ENCODE peak calls at places on chromosomes 12 and 14, in nine cellular contexts. O is ovary, I is esophagus squamous epithelium, Y is heart left ventricle, U is stomach, G is body of pancreas, S is Peyer's patch, K is right lobe of liver, F is HCT116. H is an unnamed sample. For H3K9me3, the result is how much of the 10 kb centered on the place peaks cover.

GRCh38 chr14:24817638-24818053 is 183.7 kb upstream of the GZMB start:
- DNase-seq in O (no peak), I (no peak), Y (peak), U (no peak), G (no peak), S (no peak), K (no peak), F (no peak), H (no peak)

GRCh38 chr12:15839682-15840081 is 42.5 kb upstream of the STRAP start:
- DNase-seq in O (no peak), I (no peak), Y (no peak), U (no peak), G (no peak), S (no peak), K (no peak), F (no peak), H (no peak)

GRCh38 chr12:9910716-9911421 is 21.3 kb downstream of the CLEC2A start:
- DNase-seq in O (no peak), I (no peak), Y (no peak), U (no peak), G (no peak), S (no peak), K (no peak), F (no peak), H (no peak)

GRCh38 chr12:120861074-120861795 is 42.9 kb downstream of the SPPL3 start:
- DNase-seq in O (no peak), I (no peak), Y (no peak), U (no peak), G (no peak), S (no peak), K (no peak), F (no peak), H (no peak)

GRCh38 chr14:100275214-100275613 is 31.0 kb downstream of the SLC25A29 start:
- DNase-seq in O (no peak), I (no peak), Y (no peak), U (no peak), G (no peak), S (no peak), K (no peak), F (no peak), H (no peak)

GRCh38 chr14:59292921-59293605 is 104.6 kb downstream of the DAAM1 start:
- DNase-seq in O (no peak), I (no peak), Y (no peak), U (no peak), G (no peak), S (no peak), K (no peak), F (no peak), H (no peak)

GRCh38 chr12:47767197-47767724 is 5.8 kb upstream of the SLC48A1 start:
- DNase-seq in O (no peak), I (no peak), Y (peak), U (peak), G (peak), S (peak), K (peak), F (peak), H (peak)

GRCh38 chr12:65121049-65121955 is at the start of gene WIF1:
- DNase-seq in O (no peak), I (no peak), Y (peak), U (peak), G (peak), S (peak), K (no peak), F (no peak), H (peak)

GRCh38 chr12:91577586-91578539 is 395.2 kb upstream of the DCN start:
- DNase-seq in O (no peak), I (no peak), Y (no peak), U (no peak), G (no peak), S (no peak), K (no peak), F (peak), H (no peak)

GRCh38 chr14:71658261-71658860 is 273.9 kb upstream of the RGS6 start:
- DNase-seq in O (no peak), I (no peak), Y (no peak), U (no peak), G (no peak), S (no peak), K (no peak), F (no peak), H (no peak)

GRCh38 chr12:27524839-27525238 is 833 bp downstream of the PPFIBP1 start:
- DNase-seq in O (no peak), I (no peak), Y (no peak), U (no peak), G (no peak), S (no peak), K (no peak), F (no peak), H (peak)

GRCh38 chr12:4154672-4155225 is 118.8 kb upstream of the CCND2 start:
- DNase-seq in O (no peak), I (no peak), Y (no peak), U (no peak), G (no peak), S (no peak), K (no peak), F (no peak), H (no peak)
- H3K9me3 ChIP-seq in O (under half), I (under half), Y (under half), U (under half), G (under half), S (under half), K (under half), F (under half), H (under half)

GRCh38 chr12:110689601-110690430 is 901 bp upstream of the HVCN1 start:
- DNase-seq in O (peak), I (no peak), Y (peak), U (peak), G (peak), S (peak), K (no peak), F (no peak), H (no peak)
- TF ChIP-seq POLR2A in O (no peak), I (no peak), Y (peak), U (no peak), G (no peak), S (no peak), K (no peak), F (no peak), H (peak)

DNA sequence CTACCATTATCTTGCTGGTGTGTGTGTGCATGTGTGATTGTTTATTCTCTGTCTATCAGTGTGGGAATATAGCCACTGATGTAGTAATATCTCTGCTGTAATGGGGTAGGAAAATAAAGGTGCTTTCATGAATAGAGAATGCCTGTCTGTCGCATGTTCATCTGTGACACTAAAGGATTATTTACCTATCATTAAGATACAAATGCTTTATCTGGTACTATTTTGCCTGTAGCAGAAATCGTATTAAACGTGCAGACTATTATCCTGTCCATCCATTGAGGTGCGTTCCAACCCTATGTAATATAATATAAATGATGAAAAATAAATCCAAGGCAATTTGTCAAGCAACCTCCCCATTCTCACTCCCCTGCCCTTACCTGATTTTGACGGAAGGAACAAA is 1215.1 kb downstream of the BCL11B start:
- DNase-seq in O (no peak), I (no peak), Y (no peak), U (no peak), G (no peak), S (no peak), K (no peak), F (no peak), H (no peak)
- H3K9me3 ChIP-seq in O (under half), I (under half), Y (under half), U (under half), G (under half), S (under half), K (under half), F (under half), H (under half)

DNA sequence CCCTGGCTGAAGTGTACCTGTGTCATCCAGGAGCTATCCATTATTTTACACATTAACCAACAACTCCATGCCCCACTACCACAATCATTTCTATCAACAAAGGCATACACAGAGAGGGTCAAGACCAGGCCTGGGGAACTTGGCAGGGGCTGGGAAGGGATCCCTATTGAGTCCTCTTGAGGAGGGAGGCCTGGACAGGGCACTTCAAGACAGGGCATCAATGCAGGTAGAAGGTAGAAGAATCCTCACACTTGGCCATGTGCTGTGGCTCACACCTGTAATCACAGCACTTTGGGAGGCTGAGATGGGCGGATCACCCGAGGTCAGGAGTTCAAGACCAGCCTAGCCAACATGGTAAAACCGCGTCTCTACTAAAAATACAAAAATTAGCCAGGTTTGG is 13.4 kb upstream of the ANKRD33 start:
- DNase-seq in O (no peak), I (no peak), Y (no peak), U (no peak), G (no peak), S (no peak), K (no peak), F (no peak), H (no peak)
- TF ChIP-seq POLR2A in O (no peak), I (no peak), Y (no peak), U (no peak), G (no peak), S (no peak), K (no peak), F (no peak), H (no peak)

DNA sequence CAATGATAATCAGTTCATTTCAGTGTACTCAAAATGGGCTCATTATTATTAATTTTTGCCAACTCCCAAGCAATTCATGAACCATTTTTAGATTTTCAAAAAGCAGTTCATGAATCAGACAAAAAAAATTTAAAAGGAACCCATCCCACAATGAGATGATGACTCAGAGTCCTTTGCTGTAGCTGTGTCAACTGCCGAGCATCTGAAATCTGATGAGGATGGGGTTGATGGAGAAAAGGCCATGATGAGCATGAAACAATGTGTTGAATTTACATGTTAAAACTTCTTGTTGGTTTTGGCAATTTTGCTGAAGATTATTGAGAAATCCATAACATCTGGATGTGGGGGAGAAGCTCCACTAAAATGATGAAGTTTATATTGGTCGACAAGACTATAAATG is 378.0 kb downstream of the FOXG1 start:
- DNase-seq in O (no peak), I (no peak), Y (no peak), U (no peak), G (no peak), S (no peak), K (no peak), F (no peak), H (no peak)
- H3K9me3 ChIP-seq in O (under half), I (under half), Y (under half), U (under half), G (under half), S (under half), K (under half), F (half or more), H (under half)

GRCh38 chr14:54672688-54673087 is 105.8 kb downstream of the SAMD4A start:
- DNase-seq in O (no peak), I (no peak), Y (no peak), U (no peak), G (no peak), S (no peak), K (no peak), F (no peak), H (no peak)

GRCh38 chr14:54674342-54674741 is 107.4 kb downstream of the SAMD4A start:
- DNase-seq in O (no peak), I (no peak), Y (no peak), U (no peak), G (no peak), S (no peak), K (no peak), F (no peak), H (no peak)

GRCh38 chr14:54676822-54677708 is 110.1 kb downstream of the SAMD4A start:
- DNase-seq in O (no peak), I (no peak), Y (no peak), U (no peak), G (peak), S (no peak), K (no peak), F (peak), H (no peak)

GRCh38 chr14:54673193-54674121 is 106.5 kb downstream of the SAMD4A start:
- DNase-seq in O (no peak), I (no peak), Y (peak), U (no peak), G (no peak), S (no peak), K (no peak), F (no peak), H (no peak)

DNA sequence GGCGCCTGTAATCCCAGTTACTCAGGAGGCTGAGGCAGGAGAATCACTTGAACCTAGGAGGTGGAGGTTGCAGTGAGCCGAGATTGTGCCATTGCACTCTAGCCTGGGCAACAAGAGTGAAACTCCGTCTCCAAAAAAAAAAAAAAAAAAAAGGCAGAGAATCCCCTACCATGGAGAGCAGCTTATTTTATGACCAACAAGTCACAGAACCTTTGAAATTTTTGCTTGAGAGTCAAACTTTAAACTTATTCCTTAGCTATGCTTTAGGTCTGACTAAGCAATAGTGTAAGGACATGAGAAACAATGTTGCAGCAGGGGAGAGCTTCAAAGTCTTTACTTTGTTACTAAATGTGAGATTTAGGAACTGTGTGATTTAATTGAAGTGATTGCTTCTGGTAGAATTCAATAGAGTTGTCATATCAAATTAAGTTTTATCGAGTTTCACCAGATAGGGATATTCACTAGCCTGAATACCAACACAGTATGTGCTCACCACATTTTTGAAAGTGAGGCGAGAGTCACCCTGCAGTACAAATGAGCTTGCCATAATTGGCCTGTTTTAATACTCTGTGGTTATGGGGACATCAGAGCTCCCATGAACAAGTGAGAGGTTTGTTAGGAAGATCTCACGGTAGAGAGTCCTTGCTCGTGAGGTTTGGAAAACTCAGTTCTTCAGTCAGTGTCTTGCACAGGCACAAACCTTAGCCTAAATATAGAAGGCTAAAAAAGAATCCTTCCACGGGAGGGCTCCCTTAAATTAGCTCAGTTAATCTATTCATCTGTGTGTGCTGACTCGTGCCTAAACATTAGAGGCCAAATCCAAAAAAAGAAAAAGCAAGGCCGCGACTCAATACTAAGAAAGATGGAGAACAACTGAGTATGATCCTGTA is 108.6 kb downstream of the SAMD4A start:
- DNase-seq in O (no peak), I (no peak), Y (no peak), U (no peak), G (no peak), S (no peak), K (no peak), F (no peak), H (no peak)
- TF ChIP-seq POLR2A in O (no peak), I (no peak), Y (no peak), U (no peak), G (no peak), S (no peak), K (no peak), F (no peak), H (no peak)

GRCh38 chr12:128657378-128657777 is 166.4 kb downstream of the SLC15A4 start:
- DNase-seq in O (no peak), I (no peak), Y (no peak), U (no peak), G (no peak), S (no peak), K (no peak), F (no peak), H (no peak)

GRCh38 chr12:128654462-128654861 is 169.3 kb downstream of the SLC15A4 start:
- DNase-seq in O (no peak), I (no peak), Y (no peak), U (no peak), G (no peak), S (no peak), K (no peak), F (no peak), H (no peak)

GRCh38 chr12:128652136-128652751 is 171.5 kb downstream of the SLC15A4 start:
- DNase-seq in O (no peak), I (no peak), Y (no peak), U (no peak), G (no peak), S (no peak), K (no peak), F (no peak), H (no peak)
- H3K9me3 ChIP-seq in O (under half), I (under half), Y (under half), U (under half), G (under half), S (under half), K (under half), F (under half), H (under half)